ENCODE peak calls at places on chromosomes 12 and 14, in eight cellular contexts. I is WTC11, N is ACHN, P is T-helper 2 cell, C is AG08396, F is NCI-H1436, H is glomerular endothelial cell, Q is neural crest cell. E is an unnamed sample.

GRCh38 chr12:1719139-1719538 is 28.3 kb downstream of the ADIPOR2 start:
- DNase-seq in H (no peak), P (no peak), F (no peak), N (no peak), Q (no peak), I (no peak), C (no peak), E (no peak)

GRCh38 chr14:72801841-72802587 is 91.9 kb downstream of the DPF3 start:
- DNase-seq in P (no peak), H (no peak), F (no peak), C (no peak), N (no peak), I (no peak), Q (no peak), E (no peak)

GRCh38 chr12:108816652-108817335 is 40.6 kb downstream of the SSH1 start:
- DNase-seq in N (no peak), F (no peak), H (no peak), Q (no peak), C (no peak), I (no peak), P (no peak), E (no peak)

GRCh38 chr14:73269729-73270651 is 32.7 kb downstream of the PAPLN start:
- DNase-seq in F (no peak), I (peak), H (no peak), Q (peak), N (peak), C (peak), P (no peak), E (peak)

GRCh38 chr12:21819236-21819635 is 44.7 kb upstream of the KCNJ8 start:
- DNase-seq in N (peak), I (no peak), P (no peak), H (no peak), Q (no peak), C (peak), F (no peak), E (peak)

GRCh38 chr12:33795536-33795935 is 226.8 kb upstream of the ALG10 start:
- DNase-seq in H (no peak), P (no peak), Q (no peak), N (peak), F (no peak), I (no peak), C (peak), E (no peak)

GRCh38 chr14:93010543-93011541 is 87.9 kb downstream of the CHGA start:
- DNase-seq in F (no peak), P (no peak), Q (no peak), N (no peak), C (no peak), H (no peak), I (no peak), E (peak)

GRCh38 chr12:50363141-50363540 is 33.3 kb downstream of the FAM186A start:
- DNase-seq in N (no peak), H (no peak), F (no peak), C (no peak), I (no peak), Q (no peak), P (no peak), E (no peak)

GRCh38 chr12:65649126-65649525 is 175.2 kb upstream of the HMGA2 start:
- DNase-seq in Q (no peak), N (peak), C (peak), P (no peak), H (peak), I (no peak), F (no peak), E (no peak)

GRCh38 chr14:28083456-28083855 is 683.1 kb upstream of the FOXG1 start:
- DNase-seq in I (no peak), F (no peak), C (no peak), P (no peak), H (no peak), N (no peak), Q (no peak), E (no peak)

GRCh38 chr12:89707992-89708792 is 446 bp downstream of the ATP2B1 start:
- DNase-seq in F (no peak), C (peak), Q (peak), P (peak), H (no peak), I (peak), N (peak), E (peak)